ENCODE peak calls at places on chromosome 5, in nine cellular contexts. P is activated naive CD4-positive, alpha-beta T cell treated with Interleukin-2 at 50 U/mL for 16 hours; D is RPMI7951; Z is NCI-H1436; R is HCEC 1CT; E is AG09309; F is T-helper 1 cell; J is epithelial cell of esophagus; Y is stimulated activated CD4-positive, alpha-beta T cell treated with anti-CD3 and anti-CD28 coated beads, Interleukin-2, amount 100 ng/mL, for 48 hours. M is an unnamed sample.

GRCh38 chr5:146447734-146448380 is 724 bp downstream of the TCERG1 start:
- DNase-seq in R (peak), E (peak), Z (no peak), P (peak), D (peak), J (peak), F (no peak), Y (peak), M (no peak)

GRCh38 chr5:37086466-37087178 is 162.6 kb downstream of the CPLANE1 start:
- DNase-seq in F (no peak), J (no peak), P (no peak), Z (no peak), E (peak), Y (no peak), R (peak), D (peak), M (no peak)

GRCh38 chr5:95808686-95809413 is 13.7 kb downstream of the GLRX start:
- DNase-seq in D (peak), E (no peak), P (peak), F (peak), R (no peak), J (no peak), Z (peak), Y (no peak), M (peak)

GRCh38 chr5:171757853-171758535 is 27.6 kb upstream of the SMIM23 start:
- DNase-seq in P (no peak), Y (no peak), R (peak), E (peak), J (peak), F (no peak), D (peak), Z (no peak), M (no peak)

GRCh38 chr5:2186472-2187015 is 303.8 kb upstream of the IRX4 start:
- DNase-seq in Y (no peak), R (no peak), J (no peak), E (no peak), F (no peak), D (no peak), Z (no peak), P (no peak), M (no peak)

GRCh38 chr5:59660737-59661136 is 232.8 kb downstream of the PDE4D start:
- DNase-seq in Y (no peak), F (no peak), Z (no peak), E (no peak), D (peak), J (peak), R (peak), P (no peak), M (no peak)

GRCh38 chr5:144309265-144309664 is 138.6 kb downstream of the KCTD16 start:
- DNase-seq in D (no peak), Y (no peak), P (no peak), E (no peak), J (no peak), Z (no peak), R (no peak), F (no peak), M (no peak)

GRCh38 chr5:176817864-176818377 is 7.6 kb downstream of the UNC5A start:
- DNase-seq in Y (no peak), P (peak), J (peak), D (no peak), E (no peak), F (no peak), Z (no peak), R (no peak), M (peak)

GRCh38 chr5:133429046-133429445 is 183.3 kb downstream of the FSTL4 start:
- DNase-seq in D (no peak), F (no peak), P (no peak), Y (no peak), R (no peak), J (no peak), E (no peak), Z (no peak), M (no peak)

GRCh38 chr5:102532126-102532525 is 33.3 kb upstream of the SLCO6A1 start:
- DNase-seq in P (no peak), E (no peak), R (no peak), F (no peak), J (no peak), D (no peak), Z (no peak), Y (no peak), M (no peak)

GRCh38 chr5:93746406-93747056 is 5.1 kb upstream of the POU5F2 start:
- DNase-seq in J (peak), R (peak), E (no peak), Y (no peak), Z (no peak), F (no peak), D (peak), P (no peak), M (no peak)

GRCh38 chr5:65933295-65933694 is 6.9 kb downstream of the ERBIN start:
- DNase-seq in J (no peak), P (no peak), E (no peak), D (no peak), R (no peak), Y (no peak), F (no peak), Z (no peak), M (no peak)

GRCh38 chr5:149072376-149072775 is 9.5 kb upstream of the SH3TC2 start:
- DNase-seq in J (no peak), E (no peak), Y (no peak), D (no peak), R (no peak), Z (no peak), P (no peak), F (no peak), M (no peak)

GRCh38 chr5:6845856-6846255 is 132.6 kb downstream of the TENT4A start:
- DNase-seq in J (no peak), P (no peak), Y (no peak), F (no peak), D (no peak), R (no peak), Z (no peak), E (no peak), M (no peak)

GRCh38 chr5:119063579-119064379 is 7.1 kb upstream of the DMXL1 start:
- DNase-seq in F (no peak), Y (no peak), R (peak), P (peak), E (peak), D (no peak), J (peak), Z (no peak), M (no peak)

GRCh38 chr5:35089688-35090314 is 42.1 kb upstream of the AGXT2 start:
- DNase-seq in F (peak), Z (peak), Y (peak), E (peak), J (peak), D (peak), P (peak), R (peak), M (peak)

GRCh38 chr5:138685052-138685755 is 68.0 kb upstream of the CTNNA1 start:
- DNase-seq in J (peak), R (no peak), E (no peak), F (no peak), D (no peak), Z (no peak), P (no peak), Y (no peak), M (no peak)

GRCh38 chr5:172164773-172165212 is 23.2 kb downstream of the STK10 start:
- DNase-seq in F (no peak), Y (no peak), J (no peak), P (no peak), D (peak), R (no peak), Z (no peak), E (no peak), M (no peak)

GRCh38 chr5:37771731-37772130 is 68.1 kb downstream of the GDNF start:
- DNase-seq in Z (no peak), R (peak), F (no peak), Y (no peak), P (no peak), J (peak), E (peak), D (peak), M (no peak)

GRCh38 chr5:173279166-173279565 is 44.2 kb upstream of the NKX2-5 start:
- DNase-seq in P (no peak), D (no peak), Z (no peak), Y (no peak), R (no peak), F (no peak), E (no peak), J (no peak), M (no peak)

GRCh38 chr5:1636981-1637638 is 113.3 kb upstream of the LPCAT1 start:
- DNase-seq in E (no peak), J (no peak), Z (no peak), Y (no peak), R (no peak), D (no peak), P (no peak), F (no peak), M (no peak)

M was measured in GM12891.